ENCODE peak calls at places on chromosomes 6 and 20, in seven cellular contexts. L is heart left ventricle, M is Peyer's patch, D is lower leg skin, G is NB4, Y is IMR-90, T is body of pancreas. F is an unnamed sample.

GRCh38 chr6:114419175-114419574 is 76.4 kb upstream of the HS3ST5 start:
- DNase-seq in L (no peak), M (no peak), D (no peak), G (no peak), Y (no peak), T (no peak), F (no peak)

GRCh38 chr6:128097019-128097418 is 196.2 kb upstream of the THEMIS start:
- DNase-seq in L (no peak), M (no peak), D (no peak), G (no peak), Y (no peak), T (no peak), F (no peak)

GRCh38 chr20:34863421-34863965 is 9.2 kb downstream of the GGT7 start:
- DNase-seq in L (no peak), M (no peak), D (no peak), G (no peak), Y (no peak), T (no peak), F (no peak)

GRCh38 chr6:11364971-11365397 is 132.5 kb upstream of the NEDD9 start:
- DNase-seq in L (no peak), M (no peak), D (no peak), G (no peak), Y (no peak), T (no peak), F (no peak)

GRCh38 chr6:106056738-106057390 is 29.3 kb upstream of the PRDM1 start:
- DNase-seq in L (no peak), M (no peak), D (no peak), G (no peak), Y (no peak), T (no peak), F (no peak)

GRCh38 chr6:29071831-29072723 is 15.0 kb downstream of the OR2B3 start:
- DNase-seq in L (no peak), M (no peak), D (no peak), G (peak; percentile 56), Y (no peak), T (no peak), F (peak; percentile 39)

GRCh38 chr6:53014744-53015143 is 19.7 kb upstream of the GSTA4 start:
- DNase-seq in L (no peak), M (no peak), D (no peak), G (no peak), Y (peak; percentile 30), T (no peak), F (no peak)

GRCh38 chr6:147808631-147809030 is 300.1 kb downstream of the SAMD5 start:
- DNase-seq in L (no peak), M (no peak), D (no peak), G (no peak), Y (no peak), T (no peak), F (no peak)

GRCh38 chr6:98463629-98464028 is 370.7 kb upstream of the POU3F2 start:
- DNase-seq in L (no peak), M (no peak), D (no peak), G (no peak), Y (no peak), T (no peak), F (no peak)

GRCh38 chr6:154039231-154039842 is at the start of gene OPRM1:
- DNase-seq in L (no peak), M (no peak), D (no peak), G (peak; percentile 38), Y (no peak), T (peak; percentile 53), F (peak; percentile 31)

GRCh38 chr6:106913111-106913510 is 61.4 kb downstream of the CD24 start:
- DNase-seq in L (no peak), M (no peak), D (peak; percentile 34), G (no peak), Y (no peak), T (no peak), F (no peak)

GRCh38 chr20:36298795-36299339 is 7.3 kb upstream of the DLGAP4 start:
- DNase-seq in L (no peak), M (no peak), D (no peak), G (no peak), Y (no peak), T (no peak), F (no peak)

GRCh38 chr6:22147983-22148797 is 148.6 kb downstream of the PRL start:
- DNase-seq in L (peak; percentile 60), M (no peak), D (no peak), G (no peak), Y (peak; percentile 92), T (peak; percentile 21), F (no peak)

GRCh38 chr6:89297695-89298351 is 17.3 kb downstream of the GABRR2 start:
- DNase-seq in L (peak; percentile 79), M (peak; percentile 36), D (no peak), G (peak; percentile 93), Y (peak; percentile 99), T (no peak), F (no peak)

GRCh38 chr20:36885355-36885754 is 9.4 kb downstream of the TLDC2 start:
- DNase-seq in L (no peak), M (no peak), D (no peak), G (no peak), Y (no peak), T (no peak), F (peak; percentile 31)

GRCh38 chr20:35665949-35666288 is 1.2 kb upstream of the CPNE1 start:
- DNase-seq in L (no peak), M (no peak), D (no peak), G (no peak), Y (no peak), T (no peak), F (no peak)

GRCh38 chr6:151757506-151757955 is 50.0 kb upstream of the ESR1 start:
- DNase-seq in L (no peak), M (no peak), D (no peak), G (no peak), Y (no peak), T (no peak), F (no peak)

GRCh38 chr6:68760486-68760885 is 125.4 kb downstream of the ADGRB3 start:
- DNase-seq in L (no peak), M (no peak), D (no peak), G (no peak), Y (no peak), T (no peak), F (no peak)

GRCh38 chr6:22666021-22666420 is 96.7 kb downstream of the HDGFL1 start:
- DNase-seq in L (no peak), M (no peak), D (no peak), G (no peak), Y (no peak), T (no peak), F (no peak)

GRCh38 chr6:77172578-77172977 is 290.7 kb downstream of the HTR1B start:
- DNase-seq in L (no peak), M (no peak), D (no peak), G (no peak), Y (no peak), T (no peak), F (no peak)

GRCh38 chr6:1407499-1407990 is 18.2 kb downstream of the FOXF2 start:
- DNase-seq in L (no peak), M (no peak), D (no peak), G (peak; percentile 89), Y (peak; percentile 74), T (no peak), F (no peak)

GRCh38 chr6:39777661-39778060 is 14.5 kb upstream of the DAAM2 start:
- DNase-seq in L (peak; percentile 41), M (no peak), D (no peak), G (no peak), Y (no peak), T (no peak), F (no peak)

GRCh38 chr6:153727910-153728309 is 311.1 kb upstream of the OPRM1 start:
- DNase-seq in L (no peak), M (no peak), D (no peak), G (no peak), Y (no peak), T (no peak), F (no peak)

GRCh38 chr6:25503686-25504085 is 148.3 kb upstream of the SCGN start:
- DNase-seq in L (no peak), M (no peak), D (no peak), G (no peak), Y (no peak), T (no peak), F (no peak)

GRCh38 chr20:19885981-19886665 is 128.1 kb downstream of the RIN2 start:
- DNase-seq in L (peak; percentile 49), M (no peak), D (peak; percentile 44), G (no peak), Y (peak; percentile 61), T (peak; percentile 32), F (no peak)
- TF ChIP-seq POLR2A in L (no peak), M (peak; percentile 43), D (no peak), G (no peak), Y (no peak), T (peak; percentile 18), F (no peak)

GRCh38 chr20:58310291-58310782 is 822 bp downstream of the RAB22A start:
- DNase-seq in L (no peak), M (no peak), D (no peak), G (peak; percentile 45), Y (peak; percentile 14), T (no peak), F (no peak)
- TF ChIP-seq POLR2A in L (no peak), M (no peak), D (no peak), G (no peak), Y (no peak), T (no peak), F (no peak)

GRCh38 chr6:104951677-104952076 is 5.2 kb upstream of the LIN28B start:
- DNase-seq in L (no peak), M (no peak), D (no peak), G (no peak), Y (no peak), T (no peak), F (no peak)

GRCh38 chr6:104955491-104955890 is 1.4 kb upstream of the LIN28B start:
- DNase-seq in L (no peak), M (no peak), D (no peak), G (peak; percentile 68), Y (no peak), T (no peak), F (peak; percentile 41)

GRCh38 chr6:104954091-104954797 is 2.7 kb upstream of the LIN28B start:
- DNase-seq in L (no peak), M (no peak), D (no peak), G (peak; percentile 55), Y (no peak), T (no peak), F (peak; percentile 55)

GRCh38 chr6:104952911-104953409 is 3.9 kb upstream of the LIN28B start:
- DNase-seq in L (no peak), M (no peak), D (no peak), G (no peak), Y (no peak), T (no peak), F (peak; percentile 62)

DNA sequence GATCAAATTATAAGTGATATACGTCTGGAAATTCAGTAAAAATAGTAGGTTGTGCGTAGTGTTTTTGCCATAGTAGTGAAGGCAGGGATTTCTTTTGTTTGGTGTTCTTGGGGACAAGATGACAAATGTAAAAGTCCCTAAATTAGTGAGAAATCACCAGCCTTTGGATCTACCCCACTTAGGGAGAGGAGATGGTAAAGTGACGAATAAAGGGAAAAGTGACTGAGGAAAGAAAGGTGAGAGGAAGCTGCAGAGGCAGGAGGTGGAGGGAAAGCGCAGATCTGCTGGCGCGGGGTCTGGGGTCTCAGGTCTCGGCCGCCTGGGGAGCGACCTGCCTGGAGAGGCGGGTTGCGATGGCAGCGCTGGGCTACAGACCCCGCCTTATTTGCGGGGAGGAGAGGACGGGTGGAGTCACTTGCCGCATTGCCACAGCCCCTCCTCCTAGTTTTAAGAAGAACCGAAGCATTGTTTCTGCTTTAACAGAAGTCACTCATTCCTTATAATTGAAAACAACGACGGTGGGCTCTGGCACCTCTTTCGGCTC is 3.4 kb upstream of the LIN28B start:
- DNase-seq in L (no peak), M (no peak), D (no peak), G (peak; percentile 62), Y (no peak), T (no peak), F (peak; percentile 82)
- TF ChIP-seq POLR2A in L (no peak), M (no peak), D (no peak), G (no peak), Y (no peak), T (no peak), F (no peak)

GRCh38 chr6:95577317-95578105 is at the start of gene MANEA:
- DNase-seq in L (peak; percentile 85), M (peak; percentile 73), D (peak; percentile 78), G (peak; percentile 92), Y (peak; percentile 85), T (peak; percentile 70), F (peak; percentile 89)
- TF ChIP-seq POLR2A in L (peak; percentile 45), M (peak; percentile 11), D (no peak), G (peak; percentile 53), Y (no peak), T (peak; percentile 56), F (peak; percentile 53)

F was measured in erythroblast.